ENCODE peak calls at places on chromosomes 1 and 21, in seven cellular contexts. K is WTC11, Q is body of pancreas, I is breast epithelium, H is BJ, F is AG09319, T is tibial artery. O is an unnamed sample.

GRCh38 chr1:165173409-165173808 is 183.1 kb downstream of the LMX1A start:
- DNase-seq in K (no peak), Q (peak), I (no peak), H (no peak), F (no peak), T (no peak), O (no peak)

GRCh38 chr21:41643246-41643966 is 123.4 kb downstream of the RIPK4 start:
- DNase-seq in K (no peak), Q (no peak), I (no peak), H (no peak), F (no peak), T (no peak), O (no peak)

GRCh38 chr21:41750051-41750450 is 16.8 kb downstream of the RIPK4 start:
- DNase-seq in K (no peak), Q (no peak), I (no peak), H (no peak), F (no peak), T (no peak), O (no peak)

GRCh38 chr1:180236698-180237509 is 6.8 kb downstream of the LHX4 start:
- DNase-seq in K (no peak), Q (no peak), I (no peak), H (no peak), F (no peak), T (no peak), O (no peak)

GRCh38 chr1:198167436-198167934 is 10.7 kb downstream of the NEK7 start:
- DNase-seq in K (no peak), Q (no peak), I (no peak), H (no peak), F (no peak), T (no peak), O (no peak)

GRCh38 chr1:112696578-112697320 is 10.2 kb downstream of the RHOC start:
- DNase-seq in K (no peak), Q (no peak), I (no peak), H (no peak), F (no peak), T (peak), O (no peak)

GRCh38 chr1:181143081-181143859 is 54.8 kb downstream of the IER5 start:
- DNase-seq in K (no peak), Q (no peak), I (no peak), H (no peak), F (no peak), T (no peak), O (no peak)

GRCh38 chr1:203252678-203253077 is 23.2 kb upstream of the CHIT1 start:
- DNase-seq in K (no peak), Q (no peak), I (no peak), H (no peak), F (no peak), T (no peak), O (no peak)

GRCh38 chr1:43691871-43692815 is 15.2 kb upstream of the ST3GAL3 start:
- DNase-seq in K (no peak), Q (no peak), I (no peak), H (no peak), F (no peak), T (no peak), O (no peak)

GRCh38 chr1:111221276-111221632 is 6.3 kb upstream of the CHI3L2 start:
- DNase-seq in K (no peak), Q (no peak), I (no peak), H (no peak), F (no peak), T (no peak), O (no peak)

GRCh38 chr1:234865171-234866006 is 255.4 kb upstream of the IRF2BP2 start:
- DNase-seq in K (no peak), Q (no peak), I (no peak), H (no peak), F (no peak), T (no peak), O (no peak)

GRCh38 chr1:182726941-182727340 is 42.6 kb upstream of the RGS8 start:
- DNase-seq in K (no peak), Q (no peak), I (no peak), H (no peak), F (no peak), T (no peak), O (no peak)

GRCh38 chr1:47753808-47754207 is 243.4 kb downstream of the TRABD2B start:
- DNase-seq in K (no peak), Q (no peak), I (no peak), H (no peak), F (no peak), T (no peak), O (no peak)

GRCh38 chr21:38277501-38278111 is 20.8 kb downstream of the KCNJ15 start:
- DNase-seq in K (no peak), Q (peak), I (no peak), H (peak), F (peak), T (peak), O (no peak)

GRCh38 chr1:5887436-5888290 is 104.6 kb downstream of the NPHP4 start:
- DNase-seq in K (no peak), Q (no peak), I (no peak), H (no peak), F (no peak), T (no peak), O (no peak)

GRCh38 chr1:5874416-5875110 is 117.7 kb downstream of the NPHP4 start:
- DNase-seq in K (no peak), Q (no peak), I (no peak), H (no peak), F (no peak), T (no peak), O (no peak)

GRCh38 chr1:213281610-213282316 is 230.7 kb downstream of the RPS6KC1 start:
- DNase-seq in K (peak), Q (no peak), I (no peak), H (no peak), F (no peak), T (no peak), O (no peak)

GRCh38 chr1:65963161-65963888 is 170.6 kb downstream of the PDE4B start:
- DNase-seq in K (no peak), Q (no peak), I (no peak), H (no peak), F (no peak), T (no peak), O (no peak)

GRCh38 chr1:10670190-10670589 is 126.3 kb downstream of the CASZ1 start:
- DNase-seq in K (no peak), Q (no peak), I (no peak), H (no peak), F (no peak), T (no peak), O (no peak)

GRCh38 chr1:46673749-46674182 is 2.1 kb downstream of the TEX38 start:
- DNase-seq in K (no peak), Q (no peak), I (no peak), H (no peak), F (no peak), T (no peak), O (no peak)

GRCh38 chr1:228842094-228842775 is 107.0 kb downstream of the RHOU start:
- DNase-seq in K (no peak), Q (peak), I (no peak), H (peak), F (peak), T (no peak), O (peak)

GRCh38 chr1:228914700-228915099 is 179.4 kb downstream of the RHOU start:
- DNase-seq in K (no peak), Q (no peak), I (no peak), H (no peak), F (no peak), T (no peak), O (no peak)

GRCh38 chr1:225815526-225816178 is 5.7 kb downstream of the EPHX1 start:
- DNase-seq in K (no peak), Q (no peak), I (no peak), H (no peak), F (no peak), T (no peak), O (no peak)

GRCh38 chr1:206923961-206924548 is 2.3 kb upstream of the FCMR start:
- DNase-seq in K (no peak), Q (no peak), I (no peak), H (no peak), F (no peak), T (no peak), O (no peak)

GRCh38 chr1:125087691-125088090 is 3902.9 kb downstream of the SRGAP2C start:
- DNase-seq in K (no peak), Q (no peak), I (peak), H (no peak), F (no peak), T (no peak), O (no peak)

GRCh38 chr1:55234016-55234415 is 18.9 kb upstream of the USP24 start:
- DNase-seq in K (no peak), Q (no peak), I (no peak), H (no peak), F (no peak), T (no peak), O (no peak)

GRCh38 chr1:18948913-18949688 is 7.4 kb downstream of the IFFO2 start:
- DNase-seq in K (no peak), Q (peak), I (no peak), H (no peak), F (no peak), T (peak), O (peak)

GRCh38 chr1:18820791-18821641 is 38.4 kb downstream of the TAS1R2 start:
- DNase-seq in K (peak), Q (peak), I (peak), H (no peak), F (peak), T (peak), O (peak)

GRCh38 chr1:211739671-211740411 is 64.4 kb upstream of the NEK2 start:
- DNase-seq in K (no peak), Q (no peak), I (no peak), H (no peak), F (no peak), T (no peak), O (no peak)

GRCh38 chr1:194723067-194723466 is 1536.7 kb upstream of the B3GALT2 start:
- DNase-seq in K (no peak), Q (no peak), I (no peak), H (no peak), F (no peak), T (no peak), O (no peak)

GRCh38 chr1:33181038-33181861 is 593 bp downstream of the TRIM62 start:
- DNase-seq in K (peak), Q (peak), I (no peak), H (no peak), F (no peak), T (peak), O (peak)

GRCh38 chr1:228366062-228366850 is 40.4 kb downstream of the TRIM11 start:
- DNase-seq in K (peak), Q (no peak), I (peak), H (no peak), F (no peak), T (peak), O (peak)

GRCh38 chr1:23960291-23960718 is 677 bp downstream of the PNRC2 start:
- DNase-seq in K (no peak), Q (no peak), I (no peak), H (no peak), F (no peak), T (no peak), O (no peak)

GRCh38 chr1:228270032-228270431 is 62.2 kb downstream of the OBSCN start:
- DNase-seq in K (no peak), Q (no peak), I (no peak), H (no peak), F (no peak), T (no peak), O (no peak)

GRCh38 chr1:77288275-77288674 is 6.5 kb downstream of the AK5 start:
- DNase-seq in K (no peak), Q (no peak), I (no peak), H (no peak), F (no peak), T (no peak), O (no peak)

DNA sequence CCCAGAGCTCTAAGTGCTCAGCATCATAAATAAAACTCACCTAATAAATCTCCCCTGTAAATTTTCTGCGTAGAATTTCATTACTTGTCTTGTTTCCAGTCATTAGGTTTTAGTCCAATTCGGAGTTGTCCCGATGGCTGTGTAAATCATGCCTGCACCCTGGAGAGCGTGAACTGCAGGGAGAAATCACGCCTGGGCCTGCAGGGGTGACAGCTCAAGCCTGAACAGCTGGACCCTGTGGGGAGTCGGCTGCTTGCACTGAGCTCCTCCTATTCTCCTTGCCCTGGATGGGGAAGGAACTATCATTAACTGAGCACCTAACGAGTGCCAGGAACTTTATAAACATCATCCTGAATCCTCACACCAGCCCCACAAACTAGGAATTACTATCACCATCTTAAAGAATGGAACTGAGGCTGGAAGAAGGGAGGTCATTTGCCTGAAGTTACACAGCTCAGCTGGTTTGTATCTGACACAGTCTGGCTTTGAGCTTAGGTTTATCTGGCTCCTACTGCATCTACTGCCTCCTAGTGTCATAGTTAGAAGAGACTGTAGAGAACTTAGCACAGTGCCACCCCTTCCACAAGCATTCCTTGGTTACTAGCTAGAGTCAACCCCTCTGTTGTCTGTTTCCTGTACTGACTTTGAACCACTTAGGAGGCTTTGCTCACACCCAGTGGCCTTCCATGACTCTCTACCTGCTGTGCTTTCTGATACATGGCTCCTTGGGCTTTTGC is 25.1 kb upstream of the POU3F1 start:
- DNase-seq in K (no peak), Q (no peak), I (no peak), H (no peak), F (no peak), T (no peak), O (no peak)
- TF ChIP-seq CTCF in K (no peak), Q (no peak), I (no peak), H (peak), F (peak), T (no peak), O (no peak)

DNA sequence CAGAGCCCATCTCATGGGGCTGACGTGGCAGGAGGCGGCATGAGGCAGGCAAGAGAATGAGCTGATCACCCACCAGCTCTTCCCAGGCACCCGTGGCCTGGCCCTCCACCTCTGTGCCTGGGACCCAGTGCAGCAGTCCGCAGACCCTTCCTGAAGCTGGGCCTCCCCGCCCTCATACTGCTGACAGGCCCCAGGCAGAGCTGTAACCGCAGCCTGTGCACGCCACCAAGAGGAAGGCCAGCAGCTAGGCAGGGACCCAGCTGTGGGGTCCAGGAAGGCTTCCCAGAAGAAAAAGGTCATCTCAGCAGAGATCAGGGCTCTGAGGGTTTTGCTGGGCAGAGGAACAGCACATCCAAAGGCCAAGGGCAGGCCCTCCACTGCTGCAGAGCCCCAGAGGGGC is 9.8 kb upstream of the MTFR1L start:
- DNase-seq in K (no peak), Q (no peak), I (no peak), H (no peak), F (no peak), T (no peak), O (no peak)
- TF ChIP-seq CTCF in K (no peak), Q (no peak), I (no peak), H (no peak), F (no peak), T (no peak), O (no peak)

GRCh38 chr1:105027838-105028471 is 1278.3 kb downstream of the AMY1C start:
- DNase-seq in K (peak), Q (no peak), I (no peak), H (no peak), F (no peak), T (no peak), O (no peak)
- TF ChIP-seq CTCF in K (no peak), Q (no peak), I (no peak), H (no peak), F (no peak), T (no peak), O (no peak)

GRCh38 chr1:245823408-245824147 is 668.8 kb downstream of the KIF26B start:
- DNase-seq in K (no peak), Q (no peak), I (no peak), H (no peak), F (no peak), T (no peak), O (no peak)

GRCh38 chr1:245827306-245827705 is 672.5 kb downstream of the KIF26B start:
- DNase-seq in K (no peak), Q (no peak), I (no peak), H (no peak), F (no peak), T (no peak), O (no peak)

GRCh38 chr1:245822997-245823396 is 668.2 kb downstream of the KIF26B start:
- DNase-seq in K (no peak), Q (no peak), I (no peak), H (peak), F (peak), T (no peak), O (no peak)

GRCh38 chr1:245829194-245829593 is 674.4 kb downstream of the KIF26B start:
- DNase-seq in K (no peak), Q (no peak), I (no peak), H (no peak), F (no peak), T (no peak), O (no peak)

DNA sequence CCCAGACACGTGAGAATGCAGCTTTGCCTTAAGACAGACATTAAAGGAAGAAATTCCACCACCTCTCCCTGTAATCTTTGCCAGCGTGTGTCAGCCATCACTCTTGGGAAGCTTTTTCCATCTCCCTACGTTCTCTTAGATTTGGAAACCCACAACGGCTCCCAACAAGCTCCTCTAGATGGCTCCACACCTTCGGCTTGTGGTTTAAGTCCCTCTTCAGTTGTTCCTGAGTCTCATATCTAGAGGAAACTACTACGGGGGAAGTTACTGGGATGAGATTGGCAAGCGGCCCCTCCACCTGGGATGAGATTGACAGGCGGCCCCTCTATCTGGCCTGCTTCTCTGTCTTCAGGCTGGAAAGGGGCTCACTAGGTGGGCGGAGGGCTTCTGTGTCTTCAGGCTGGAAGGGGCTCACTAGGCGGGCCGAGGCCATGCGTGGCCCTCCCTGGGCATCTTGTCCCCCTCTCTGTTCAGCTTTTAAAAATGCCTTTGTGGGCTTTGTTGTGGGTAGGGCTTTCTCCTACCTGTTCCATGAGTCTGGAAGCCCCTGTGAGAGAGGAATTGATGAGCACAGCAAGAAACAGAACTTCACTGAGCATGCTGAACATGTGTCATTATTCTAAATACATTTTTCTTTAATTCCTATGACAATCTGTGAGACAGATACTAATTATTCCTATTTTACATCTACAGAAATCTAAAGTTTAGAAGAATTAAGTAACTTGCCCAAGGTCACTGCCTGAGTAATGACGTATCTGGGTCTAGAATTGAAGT is 670.5 kb downstream of the KIF26B start:
- DNase-seq in K (no peak), Q (no peak), I (no peak), H (no peak), F (no peak), T (no peak), O (peak)
- TF ChIP-seq CTCF in K (no peak), Q (no peak), I (no peak), H (peak), F (no peak), T (no peak), O (peak)

GRCh38 chr1:166785987-166786386 is 53.3 kb upstream of the POGK start:
- DNase-seq in K (no peak), Q (no peak), I (no peak), H (no peak), F (no peak), T (no peak), O (no peak)
- TF ChIP-seq CTCF in K (no peak), Q (no peak), I (no peak), H (no peak), F (no peak), T (no peak), O (no peak)

O was measured in heart right ventricle.